ENCODE peak calls at places on chromosome 2, in six cellular contexts. E is PC-9, R is left ventricle myocardium inferior, G is ovary, T is aorta, I is IMR-90. X is an unnamed sample.

GRCh38 chr2:106299696-106300095 is 105.6 kb upstream of the UXS1 start:
- DNase-seq in T (no peak), E (no peak), G (no peak), R (no peak), I (no peak), X (no peak)

GRCh38 chr2:41410011-41410410 is 637.8 kb upstream of the PKDCC start:
- DNase-seq in I (no peak), T (no peak), E (no peak), G (no peak), R (no peak), X (no peak)

GRCh38 chr2:193357508-193357907 is 1162.8 kb upstream of the TMEFF2 start:
- DNase-seq in G (no peak), E (no peak), T (no peak), R (no peak), I (no peak), X (no peak)

GRCh38 chr2:68734688-68735525 is at the start of gene ARHGAP25:
- DNase-seq in T (no peak), G (no peak), I (no peak), E (no peak), R (no peak), X (no peak)

GRCh38 chr2:169716229-169716886 is 17.3 kb upstream of the KLHL23 start:
- DNase-seq in G (peak; percentile 51), T (no peak), E (no peak), R (no peak), I (peak; percentile 83), X (peak; percentile 54)

GRCh38 chr2:20288941-20289340 is 61.7 kb downstream of the PUM2 start:
- DNase-seq in T (no peak), R (no peak), E (peak; percentile 82), G (no peak), I (no peak), X (no peak)

GRCh38 chr2:95346236-95346737 is 49.1 kb downstream of the KCNIP3 start:
- DNase-seq in E (no peak), T (peak; percentile 74), R (peak; percentile 79), G (peak; percentile 90), I (peak; percentile 29), X (peak; percentile 66)

GRCh38 chr2:189144700-189145211 is 34.8 kb downstream of the COL5A2 start:
- DNase-seq in E (no peak), G (no peak), T (no peak), I (peak; percentile 59), R (no peak), X (no peak)

GRCh38 chr2:188902906-188903305 is 71.3 kb upstream of the COL3A1 start:
- DNase-seq in R (no peak), T (no peak), E (no peak), I (peak; percentile 50), G (no peak), X (no peak)

GRCh38 chr2:55155764-55156221 is 76.3 kb downstream of the CLHC1 start:
- DNase-seq in T (no peak), G (no peak), R (no peak), E (peak; percentile 79), I (peak; percentile 77), X (no peak)

GRCh38 chr2:127381762-127382161 is 6.0 kb downstream of the MAP3K2 start:
- DNase-seq in G (no peak), I (no peak), R (no peak), T (no peak), E (peak; percentile 57), X (no peak)

GRCh38 chr2:213246665-213247281 is 37.5 kb upstream of the SPAG16 start:
- DNase-seq in G (no peak), E (peak; percentile 45), T (peak; percentile 40), R (no peak), I (peak; percentile 64), X (no peak)

DNA sequence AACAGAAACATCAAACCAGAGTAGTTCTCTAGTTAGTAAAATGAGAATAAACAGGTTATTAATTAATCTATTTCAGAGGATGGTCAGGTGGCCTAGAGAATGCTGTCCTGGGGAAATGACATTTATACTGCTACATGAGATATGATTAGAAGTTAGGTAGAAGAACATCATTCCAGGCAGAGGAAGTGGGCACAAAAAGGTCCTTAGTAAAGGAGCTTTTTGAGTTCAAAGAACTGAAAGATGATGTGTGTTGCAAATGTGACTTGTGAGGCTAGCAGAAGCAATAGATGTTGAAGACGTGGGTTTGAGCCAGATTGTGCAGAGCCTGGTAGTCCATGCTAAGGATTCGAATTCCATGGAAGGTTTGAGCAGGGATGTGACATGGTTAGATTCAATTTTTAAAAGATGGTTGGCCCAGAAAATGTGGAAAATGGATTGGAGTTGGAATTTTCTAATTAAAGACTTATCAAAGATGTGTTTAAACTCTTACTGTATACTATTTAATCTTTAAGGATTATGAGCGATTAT is 34.2 kb downstream of the RAB10 start:
- DNase-seq in E (no peak), R (no peak), G (no peak), I (no peak), T (no peak), X (no peak)
- H3K27ac ChIP-seq in E (peak overlapping the region; percentile 84), R (no peak overlapping the region), G (no peak overlapping the region), I (peak overlapping the region; percentile 46), T (no peak overlapping the region), X (no peak overlapping the region)

GRCh38 chr2:110746586-110747521 is 14.5 kb downstream of the ACOXL start:
- DNase-seq in T (no peak), I (no peak), E (no peak), G (no peak), R (no peak), X (no peak)

GRCh38 chr2:110745048-110745447 is 12.7 kb downstream of the ACOXL start:
- DNase-seq in G (no peak), T (no peak), R (no peak), I (no peak), E (no peak), X (no peak)

GRCh38 chr2:110748489-110748867 is 16.1 kb downstream of the ACOXL start:
- DNase-seq in R (no peak), T (no peak), I (peak; percentile 11), E (peak; percentile 42), G (no peak), X (no peak)

GRCh38 chr2:110744429-110744828 is 12.1 kb downstream of the ACOXL start:
- DNase-seq in I (no peak), R (no peak), E (peak; percentile 64), G (no peak), T (no peak), X (no peak)

DNA sequence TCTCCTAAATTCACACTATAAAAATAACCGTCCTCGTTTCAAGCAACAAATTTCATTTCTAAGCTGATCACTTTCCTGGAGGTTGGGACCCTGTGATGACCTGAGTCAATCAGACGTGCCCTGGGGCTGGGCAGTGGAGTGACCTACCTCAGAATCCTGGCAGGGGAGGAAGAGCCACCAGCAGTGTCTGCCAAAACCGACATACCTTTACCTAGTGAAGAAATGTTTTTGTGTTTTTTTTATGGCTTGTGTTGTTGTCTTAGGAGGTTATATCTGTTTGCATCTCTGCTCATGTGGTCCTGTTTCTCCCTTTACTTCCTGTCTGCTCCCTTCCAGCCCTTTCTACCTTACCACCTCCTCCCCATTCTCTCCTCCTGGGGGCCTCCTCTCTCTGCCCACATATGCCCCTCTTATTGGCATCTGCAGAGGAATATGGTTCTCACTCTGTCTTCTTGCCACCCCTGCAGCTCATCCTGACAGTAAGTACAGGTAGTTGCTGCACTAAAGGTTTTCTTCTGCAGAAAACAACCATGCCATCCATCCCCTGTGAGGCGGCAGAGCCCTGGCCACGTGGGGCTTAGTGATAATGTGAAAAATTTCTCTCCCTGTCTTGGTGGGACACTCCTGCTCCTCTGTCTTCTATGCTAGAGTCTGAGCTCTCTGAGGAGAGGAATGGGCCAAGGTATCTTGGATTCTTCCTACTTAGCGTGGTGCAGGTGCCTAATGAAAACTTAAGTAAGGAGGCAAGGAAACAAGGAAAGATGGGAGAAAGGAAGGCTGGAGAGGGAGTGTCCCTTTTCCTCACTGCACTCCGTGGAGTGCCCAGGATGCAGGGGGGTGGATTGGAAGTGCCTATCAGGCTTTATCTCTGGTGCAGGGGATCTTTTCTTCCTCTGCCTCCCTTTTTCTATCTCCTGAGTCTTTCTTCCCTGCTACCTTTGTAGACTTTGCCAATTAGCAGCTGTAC is 15.4 kb downstream of the ACOXL start:
- DNase-seq in R (no peak), G (no peak), T (no peak), I (no peak), E (peak; percentile 81), X (no peak)
- H3K4me3 ChIP-seq in R (no peak overlapping the region), G (no peak overlapping the region), T (no peak overlapping the region), I (no peak overlapping the region), E (no peak overlapping the region), X (no peak overlapping the region)

GRCh38 chr2:25960396-25960795 is 21.9 kb downstream of the KIF3C start:
- DNase-seq in E (no peak), R (no peak), G (no peak), T (no peak), I (no peak), X (no peak)
- H3K27ac ChIP-seq in E (no peak overlapping the region), R (peak overlapping the region; percentile 36), G (no peak overlapping the region), T (no peak overlapping the region), I (no peak overlapping the region), X (no peak overlapping the region)

GRCh38 chr2:216535454-216535995 is 36.9 kb downstream of the RPL37A start:
- DNase-seq in T (peak; percentile 81), R (peak; percentile 74), G (peak; percentile 91), E (peak; percentile 72), I (peak; percentile 99), X (peak; percentile 94)
- H3K4me3 ChIP-seq in T (no peak overlapping the region), R (peak overlapping the region; percentile 36), G (no peak overlapping the region), E (no peak overlapping the region), I (no peak overlapping the region), X (no peak overlapping the region)

GRCh38 chr2:101778102-101778501 is 80.6 kb downstream of the MAP4K4 start:
- DNase-seq in I (no peak), G (no peak), R (no peak), E (no peak), T (no peak), X (no peak)
- H3K27ac ChIP-seq in I (no peak overlapping the region), G (no peak overlapping the region), R (no peak overlapping the region), E (no peak overlapping the region), T (no peak overlapping the region), X (no peak overlapping the region)

GRCh38 chr2:73851274-73851673 is 22.5 kb downstream of the STAMBP start:
- DNase-seq in G (no peak), I (no peak), T (no peak), E (no peak), R (no peak), X (no peak)

GRCh38 chr2:73852020-73852419 is 23.3 kb downstream of the STAMBP start:
- DNase-seq in G (no peak), R (no peak), E (peak; percentile 52), I (peak; percentile 90), T (no peak), X (no peak)

GRCh38 chr2:73859721-73860586 is 31.2 kb downstream of the STAMBP start:
- DNase-seq in R (no peak), I (peak; percentile 97), G (no peak), T (no peak), E (peak; percentile 63), X (no peak)

GRCh38 chr2:73855526-73855925 is 26.8 kb downstream of the STAMBP start:
- DNase-seq in I (peak; percentile 20), E (no peak), G (no peak), T (no peak), R (no peak), X (no peak)

GRCh38 chr2:73856214-73856613 is 27.5 kb downstream of the STAMBP start:
- DNase-seq in T (no peak), E (no peak), I (peak; percentile 98), R (no peak), G (no peak), X (no peak)
- H3K4me3 ChIP-seq in T (no peak overlapping the region), E (no peak overlapping the region), I (no peak overlapping the region), R (no peak overlapping the region), G (no peak overlapping the region), X (no peak overlapping the region)

GRCh38 chr2:47064076-47064475 is 91.0 kb downstream of the STPG4 start:
- DNase-seq in G (no peak), I (no peak), R (no peak), E (no peak), T (no peak), X (no peak)
- H3K27ac ChIP-seq in G (no peak overlapping the region), I (peak overlapping the region; percentile 32), R (peak overlapping the region; percentile 68), E (peak overlapping the region; percentile 18), T (no peak overlapping the region), X (peak overlapping the region; percentile 63)

X was measured in uterus.